ENCODE peak calls at places on chromosomes 16 and 17, in four cellular contexts. One of them, this sample, is unnamed.

GRCh38 chr16:46519063-46519462 is 102.1 kb downstream of the SHCBP1 start:
- DNase-seq in body of pancreas: no peak
- DNase-seq in heart right ventricle: no peak
- DNase-seq in AG04449: no peak
- DNase-seq in this sample: no peak

GRCh38 chr16:82627811-82628339 is 1.1 kb downstream of the CDH13 start:
- DNase-seq in AG04449: no peak
- DNase-seq in heart right ventricle: peak
- DNase-seq in body of pancreas: no peak
- DNase-seq in this sample: no peak

GRCh38 chr17:73650147-73650546 is 5.9 kb upstream of the SDK2 start:
- DNase-seq in AG04449: no peak
- DNase-seq in body of pancreas: no peak
- DNase-seq in heart right ventricle: no peak
- DNase-seq in this sample: no peak

GRCh38 chr17:62974788-62975586 is 9.0 kb downstream of the TANC2 start:
- DNase-seq in body of pancreas: no peak
- DNase-seq in heart right ventricle: no peak
- DNase-seq in AG04449: no peak
- DNase-seq in this sample: no peak

GRCh38 chr17:35809855-35810461 is 674 bp downstream of the TAF15 start:
- DNase-seq in heart right ventricle: no peak
- DNase-seq in body of pancreas: no peak
- DNase-seq in AG04449: no peak
- DNase-seq in this sample: no peak

GRCh38 chr17:31859487-31860008 is 504 bp upstream of the COPRS start:
- DNase-seq in body of pancreas: no peak
- DNase-seq in AG04449: no peak
- DNase-seq in heart right ventricle: no peak
- DNase-seq in this sample: no peak

GRCh38 chr17:72839086-72839728 is 253.3 kb downstream of the SLC39A11 start:
- DNase-seq in AG04449: no peak
- DNase-seq in body of pancreas: no peak
- DNase-seq in heart right ventricle: no peak
- DNase-seq in this sample: no peak

GRCh38 chr17:50283246-50283645 is 9.0 kb downstream of the TMEM92 start:
- DNase-seq in AG04449: no peak
- DNase-seq in body of pancreas: no peak
- DNase-seq in heart right ventricle: no peak
- DNase-seq in this sample: no peak

GRCh38 chr17:73902416-73903181 is 258.4 kb upstream of the SDK2 start:
- DNase-seq in AG04449: no peak
- DNase-seq in heart right ventricle: peak
- DNase-seq in body of pancreas: no peak
- DNase-seq in this sample: no peak

GRCh38 chr17:27456681-27457404 is 595 bp downstream of the KSR1 start:
- DNase-seq in heart right ventricle: peak
- DNase-seq in AG04449: no peak
- DNase-seq in body of pancreas: peak
- DNase-seq in this sample: no peak

GRCh38 chr16:67641779-67642708 is 2.9 kb upstream of the CARMIL2 start:
- DNase-seq in AG04449: no peak
- DNase-seq in body of pancreas: peak
- DNase-seq in heart right ventricle: peak
- DNase-seq in this sample: no peak

GRCh38 chr16:503150-504071 is 24.1 kb upstream of the CAPN15 start:
- DNase-seq in body of pancreas: no peak
- DNase-seq in heart right ventricle: no peak
- DNase-seq in AG04449: no peak
- DNase-seq in this sample: no peak

GRCh38 chr17:16507918-16508533 is 16.0 kb upstream of the LRRC75A start:
- DNase-seq in AG04449: no peak
- DNase-seq in heart right ventricle: no peak
- DNase-seq in body of pancreas: no peak
- DNase-seq in this sample: no peak

GRCh38 chr16:72061564-72061963 is 1.5 kb upstream of the HPR start:
- DNase-seq in AG04449: no peak
- DNase-seq in body of pancreas: no peak
- DNase-seq in heart right ventricle: no peak
- DNase-seq in this sample: no peak

GRCh38 chr17:31008374-31009035 is 37.7 kb downstream of the RNF135 start:
- DNase-seq in AG04449: no peak
- DNase-seq in heart right ventricle: peak
- DNase-seq in body of pancreas: peak
- DNase-seq in this sample: peak

GRCh38 chr17:73643012-73643845 is 1.0 kb downstream of the SDK2 start:
- DNase-seq in heart right ventricle: peak
- DNase-seq in body of pancreas: no peak
- DNase-seq in AG04449: no peak
- DNase-seq in this sample: peak

GRCh38 chr16:30065943-30066881 is 652 bp downstream of the ALDOA start:
- DNase-seq in heart right ventricle: no peak
- DNase-seq in body of pancreas: peak
- DNase-seq in AG04449: no peak
- DNase-seq in this sample: no peak

GRCh38 chr17:3526491-3526890 is 31.1 kb downstream of the TRPV3 start:
- DNase-seq in AG04449: no peak
- DNase-seq in body of pancreas: no peak
- DNase-seq in heart right ventricle: no peak
- DNase-seq in this sample: no peak

GRCh38 chr16:2752850-2753522 is 548 bp downstream of the SRRM2 start:
- DNase-seq in heart right ventricle: peak
- DNase-seq in AG04449: no peak
- DNase-seq in body of pancreas: peak
- DNase-seq in this sample: no peak

GRCh38 chr17:72657467-72658317 is 434.8 kb downstream of the SLC39A11 start:
- DNase-seq in body of pancreas: no peak
- DNase-seq in AG04449: no peak
- DNase-seq in heart right ventricle: no peak
- DNase-seq in this sample: no peak

GRCh38 chr17:51133365-51133764 is 12.7 kb upstream of the SPAG9 start:
- DNase-seq in heart right ventricle: no peak
- DNase-seq in AG04449: no peak
- DNase-seq in body of pancreas: no peak
- DNase-seq in this sample: no peak

GRCh38 chr16:22641030-22641671 is 130.5 kb downstream of the NPIPB5 start:
- DNase-seq in heart right ventricle: no peak
- DNase-seq in AG04449: no peak
- DNase-seq in body of pancreas: no peak
- DNase-seq in this sample: no peak

GRCh38 chr16:17776888-17777287 is 306.1 kb upstream of the XYLT1 start:
- DNase-seq in body of pancreas: no peak
- DNase-seq in heart right ventricle: no peak
- DNase-seq in AG04449: no peak
- DNase-seq in this sample: no peak

GRCh38 chr16:80323808-80324195 is 217.0 kb upstream of the DYNLRB2 start:
- DNase-seq in body of pancreas: no peak
- DNase-seq in AG04449: no peak
- DNase-seq in heart right ventricle: no peak
- DNase-seq in this sample: no peak

GRCh38 chr17:15261818-15262290 is 3.3 kb downstream of the PMP22 start:
- DNase-seq in AG04449: no peak
- DNase-seq in heart right ventricle: peak
- DNase-seq in body of pancreas: no peak
- DNase-seq in this sample: no peak

GRCh38 chr17:61852857-61853256 is 10.5 kb downstream of the BRIP1 start:
- DNase-seq in AG04449: no peak
- DNase-seq in heart right ventricle: no peak
- DNase-seq in body of pancreas: no peak
- DNase-seq in this sample: no peak

GRCh38 chr17:73513426-73513825 is 130.8 kb downstream of the SDK2 start:
- DNase-seq in AG04449: no peak
- DNase-seq in body of pancreas: no peak
- DNase-seq in heart right ventricle: no peak
- DNase-seq in this sample: no peak

GRCh38 chr16:692356-693108 is 2.3 kb upstream of the WDR24 start:
- DNase-seq in body of pancreas: no peak
- DNase-seq in AG04449: no peak
- DNase-seq in heart right ventricle: no peak
- DNase-seq in this sample: no peak

GRCh38 chr17:49696233-49696761 is 11.5 kb downstream of the SLC35B1 start:
- DNase-seq in AG04449: no peak
- DNase-seq in body of pancreas: no peak
- DNase-seq in heart right ventricle: no peak
- DNase-seq in this sample: peak

GRCh38 chr17:43530303-43531081 is 15.6 kb downstream of the ETV4 start:
- DNase-seq in AG04449: no peak
- DNase-seq in body of pancreas: peak
- DNase-seq in heart right ventricle: peak
- DNase-seq in this sample: no peak

GRCh38 chr17:27381007-27381501 is 75.2 kb upstream of the KSR1 start:
- DNase-seq in heart right ventricle: peak
- DNase-seq in body of pancreas: peak
- DNase-seq in AG04449: no peak
- DNase-seq in this sample: peak

GRCh38 chr16:67752641-67753040 is 33.5 kb upstream of the GFOD2 start:
- DNase-seq in body of pancreas: no peak
- DNase-seq in heart right ventricle: no peak
- DNase-seq in AG04449: no peak
- DNase-seq in this sample: no peak

GRCh38 chr17:18851206-18851605 is 6.7 kb upstream of the PRPSAP2 start:
- DNase-seq in heart right ventricle: no peak
- DNase-seq in body of pancreas: no peak
- DNase-seq in AG04449: no peak
- DNase-seq in this sample: no peak
- TF ChIP-seq CTCF in heart right ventricle: no peak
- TF ChIP-seq CTCF in body of pancreas: no peak
- TF ChIP-seq CTCF in AG04449: no peak
- TF ChIP-seq CTCF in this sample: no peak

GRCh38 chr17:11880714-11881113 is 116.6 kb downstream of the ZNF18 start:
- DNase-seq in body of pancreas: no peak
- DNase-seq in AG04449: no peak
- DNase-seq in heart right ventricle: no peak
- DNase-seq in this sample: no peak
- TF ChIP-seq CTCF in body of pancreas: no peak
- TF ChIP-seq CTCF in AG04449: no peak
- TF ChIP-seq CTCF in heart right ventricle: peak
- TF ChIP-seq CTCF in this sample: no peak

DNA sequence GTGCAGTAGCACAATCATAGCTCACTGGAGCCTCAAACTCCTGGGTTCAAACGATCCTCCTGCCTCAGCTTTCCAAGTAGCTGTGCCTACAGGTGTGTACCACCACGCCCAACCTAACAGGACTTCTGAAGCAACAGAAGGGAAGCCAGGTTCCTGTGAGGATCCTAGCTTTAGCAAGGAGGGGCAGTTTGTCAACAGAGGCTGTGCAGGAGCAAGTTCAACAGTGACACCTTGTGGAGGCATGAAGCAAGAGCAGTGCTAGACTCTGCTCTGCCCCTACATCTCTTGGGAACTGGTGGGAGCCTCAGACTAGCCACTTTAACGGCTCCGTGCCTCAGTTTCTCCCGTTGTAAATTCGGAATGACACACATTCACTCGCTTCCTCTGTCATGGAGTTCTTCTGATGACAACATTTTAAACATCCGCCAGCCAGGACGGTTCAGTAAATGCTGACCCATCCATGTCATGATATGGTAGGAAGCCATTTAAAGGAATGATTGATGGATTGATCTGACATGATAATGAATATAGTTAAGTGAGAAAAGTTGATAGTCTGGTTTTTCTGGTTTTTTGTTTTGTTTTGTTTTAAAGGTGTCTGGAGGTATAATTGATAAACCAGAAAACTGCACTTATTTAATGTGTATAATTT is 218.7 kb downstream of the MRTFB start:
- DNase-seq in AG04449: no peak
- DNase-seq in body of pancreas: no peak
- DNase-seq in heart right ventricle: no peak
- DNase-seq in this sample: no peak
- TF ChIP-seq CTCF in AG04449: peak
- TF ChIP-seq CTCF in body of pancreas: no peak
- TF ChIP-seq CTCF in heart right ventricle: peak
- TF ChIP-seq CTCF in this sample: peak

DNA sequence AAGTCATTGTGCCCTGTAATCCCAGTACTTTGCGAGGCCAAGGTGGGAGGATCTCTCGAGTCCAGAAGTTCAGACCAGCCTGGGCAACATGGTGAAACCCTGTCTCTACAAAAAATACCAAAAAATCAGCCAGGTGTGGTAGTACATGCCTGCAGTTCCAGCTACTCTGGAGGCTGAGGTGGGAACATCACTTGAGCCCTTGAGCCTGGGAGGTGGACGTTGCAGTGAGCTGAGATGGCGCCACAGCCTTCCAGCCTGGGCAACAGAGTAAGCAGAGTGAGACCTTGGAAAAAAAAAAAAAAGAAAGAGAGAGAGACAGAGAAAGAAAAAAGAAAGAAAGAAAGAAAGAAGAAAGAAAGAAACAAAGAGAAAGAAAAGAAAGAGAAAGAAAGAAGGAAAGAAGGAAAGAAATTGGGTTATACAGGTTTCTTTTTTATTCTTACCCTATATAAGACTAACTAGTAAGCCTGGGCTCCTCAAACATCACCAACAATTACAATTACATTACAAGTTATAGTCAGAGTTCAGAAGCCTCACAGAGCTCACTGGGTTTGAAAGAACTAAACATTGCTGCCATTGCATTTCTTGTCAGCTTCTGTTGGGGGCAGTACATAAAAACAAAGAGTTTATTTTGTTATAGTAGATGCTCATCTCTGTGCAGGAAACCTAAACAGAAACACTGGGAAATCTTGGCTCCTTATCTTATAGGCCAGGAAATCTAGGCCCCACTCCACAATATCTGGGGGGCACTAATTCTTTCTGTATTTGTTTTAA is 6.7 kb upstream of the ABCA9 start:
- DNase-seq in body of pancreas: no peak
- DNase-seq in AG04449: no peak
- DNase-seq in heart right ventricle: no peak
- DNase-seq in this sample: no peak
- TF ChIP-seq CTCF in body of pancreas: no peak
- TF ChIP-seq CTCF in AG04449: no peak
- TF ChIP-seq CTCF in heart right ventricle: no peak
- TF ChIP-seq CTCF in this sample: no peak

GRCh38 chr16:58286280-58286679 is 8.5 kb downstream of the PRSS54 start:
- DNase-seq in AG04449: no peak
- DNase-seq in body of pancreas: no peak
- DNase-seq in heart right ventricle: no peak
- DNase-seq in this sample: no peak
- TF ChIP-seq CTCF in AG04449: no peak
- TF ChIP-seq CTCF in body of pancreas: no peak
- TF ChIP-seq CTCF in heart right ventricle: no peak
- TF ChIP-seq CTCF in this sample: no peak